ENCODE peak calls at places on chromosome 11, in four cellular contexts. R, X, M and L are unnamed samples.

GRCh38 chr11:101428918-101429317 is 154.9 kb downstream of the TRPC6 start:
- DNase-seq in M (no peak), R (no peak), X (no peak), L (no peak)

GRCh38 chr11:74954199-74954598 is 5.1 kb downstream of the SPCS2 start:
- DNase-seq in R (no peak), X (no peak), M (no peak), L (no peak)

GRCh38 chr11:126334665-126335462 is 20.6 kb upstream of the ST3GAL4 start:
- DNase-seq in M (no peak), X (no peak), R (no peak), L (no peak)

GRCh38 chr11:119144825-119145476 is 3.9 kb upstream of the ABCG4 start:
- DNase-seq in R (peak), X (no peak), M (no peak), L (peak)

GRCh38 chr11:46247664-46248063 is 29.8 kb upstream of the CREB3L1 start:
- DNase-seq in M (no peak), R (peak), X (peak), L (no peak)

GRCh38 chr11:65236194-65237059 is 25.3 kb upstream of the POLA2 start:
- DNase-seq in R (no peak), M (no peak), X (no peak), L (no peak)

GRCh38 chr11:7543302-7543701 is 29.5 kb downstream of the PPFIBP2 start:
- DNase-seq in M (no peak), R (no peak), X (no peak), L (no peak)

GRCh38 chr11:46117842-46118241 is 3.4 kb downstream of the PHF21A start:
- DNase-seq in X (no peak), M (no peak), R (no peak), L (no peak)

GRCh38 chr11:69392104-69392653 is 89.3 kb upstream of the LINC01488 start:
- DNase-seq in R (no peak), X (no peak), M (no peak), L (no peak)

GRCh38 chr11:63687845-63688244 is 6.5 kb downstream of the RTN3 start:
- DNase-seq in M (no peak), R (peak), X (no peak), L (no peak)

GRCh38 chr11:94151903-94152677 is 23.4 kb downstream of the PANX1 start:
- DNase-seq in M (no peak), R (peak), X (no peak), L (no peak)

GRCh38 chr11:119850822-119851409 is 121.9 kb upstream of the NECTIN1 start:
- DNase-seq in X (no peak), M (no peak), R (no peak), L (no peak)

GRCh38 chr11:103648054-103648453 is 388.4 kb upstream of the DDI1 start:
- DNase-seq in R (no peak), M (no peak), X (no peak), L (no peak)

GRCh38 chr11:108009497-108010360 is 1.0 kb downstream of the CUL5 start:
- DNase-seq in X (no peak), R (no peak), M (no peak), L (no peak)

GRCh38 chr11:134363592-134363991 is 31.8 kb downstream of the GLB1L2 start:
- DNase-seq in M (no peak), R (no peak), X (no peak), L (no peak)

GRCh38 chr11:86787651-86788050 is 12.7 kb upstream of the PRSS23 start:
- DNase-seq in R (no peak), X (no peak), M (no peak), L (no peak)

GRCh38 chr11:17171342-17171741 is 36.4 kb downstream of the PIK3C2A start:
- DNase-seq in M (no peak), R (no peak), X (no peak), L (no peak)

GRCh38 chr11:93221539-93221938 is 23.7 kb upstream of the SLC36A4 start:
- DNase-seq in X (no peak), M (no peak), R (no peak), L (no peak)

GRCh38 chr11:6319001-6319878 is 1.1 kb downstream of the CAVIN3 start:
- DNase-seq in M (no peak), R (no peak), X (no peak), L (no peak)

GRCh38 chr11:2721163-2721935 is 21.6 kb upstream of the KCNQ1OT1 start:
- DNase-seq in M (no peak), X (no peak), R (no peak), L (no peak)